ENCODE peak calls at places on chromosomes 4 and X, in four cellular contexts. H is astrocyte, Z is astrocyte of the spinal cord, R is heart left ventricle. C is an unnamed sample.

GRCh38 chrX:19554786-19555185 is 39.5 kb upstream of the MAP3K15 start:
- DNase-seq in H (peak; percentile 86), Z (peak; percentile 87), R (no peak), C (no peak)

GRCh38 chrX:46561931-46562721 is 11.4 kb upstream of the CHST7 start:
- DNase-seq in H (no peak), Z (no peak), R (peak; percentile 33), C (peak; percentile 78)

GRCh38 chrX:30310429-30311206 is 1.4 kb upstream of the NR0B1 start:
- DNase-seq in H (no peak), Z (no peak), R (no peak), C (no peak)

GRCh38 chrX:68761086-68761485 is 67.7 kb upstream of the EFNB1 start:
- DNase-seq in H (no peak), Z (no peak), R (no peak), C (no peak)

GRCh38 chr4:101958547-101958946 is 168.0 kb downstream of the BANK1 start:
- DNase-seq in H (no peak), Z (no peak), R (no peak), C (no peak)

GRCh38 chr4:140755811-140756291 is 334 bp downstream of the TBC1D9 start:
- DNase-seq in H (peak; percentile 48), Z (peak; percentile 59), R (peak; percentile 70), C (peak; percentile 63)

GRCh38 chrX:135977611-135978010 is 3.8 kb upstream of the MMGT1 start:
- DNase-seq in H (peak; percentile 37), Z (peak; percentile 12), R (no peak), C (no peak)

GRCh38 chrX:150372756-150373155 is 9.6 kb downstream of the MAMLD1 start:
- DNase-seq in H (no peak), Z (no peak), R (no peak), C (no peak)

GRCh38 chrX:16832301-16832700 is 37.9 kb downstream of the RBBP7 start:
- DNase-seq in H (peak; percentile 14), Z (no peak), R (no peak), C (no peak)

GRCh38 chr4:13415068-13415785 is 68.9 kb downstream of the RAB28 start:
- DNase-seq in H (no peak), Z (no peak), R (peak; percentile 45), C (peak; percentile 23)

GRCh38 chr4:13413719-13414437 is 70.3 kb downstream of the RAB28 start:
- DNase-seq in H (peak; percentile 25), Z (no peak), R (no peak), C (peak; percentile 44)

GRCh38 chr4:13409324-13409723 is 74.8 kb downstream of the RAB28 start:
- DNase-seq in H (no peak), Z (no peak), R (no peak), C (no peak)

DNA sequence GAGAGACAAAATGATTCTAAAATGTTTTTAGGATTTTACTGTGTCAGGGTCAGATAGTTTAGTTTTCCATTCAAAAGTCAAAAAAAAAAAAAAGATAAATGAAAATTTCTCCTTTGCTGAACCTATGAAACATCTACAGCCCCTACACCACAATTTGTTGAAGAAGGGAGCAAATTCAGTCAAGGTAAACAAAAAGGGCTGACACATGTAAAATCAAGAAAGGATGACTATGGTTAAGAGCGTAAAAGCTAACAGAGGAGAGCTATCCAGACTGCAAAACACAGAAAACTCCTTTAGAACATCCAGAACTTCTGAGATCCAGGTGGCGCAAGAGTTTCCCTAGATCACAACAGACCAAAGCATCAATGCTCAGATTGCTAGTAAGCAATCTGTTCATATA is 72.2 kb downstream of the RAB28 start:
- DNase-seq in H (no peak), Z (no peak), R (no peak), C (no peak)
- TF ChIP-seq CTCF in H (no peak), Z (no peak), R (no peak), C (no peak)

GRCh38 chr4:40721730-40722171 is 28.0 kb upstream of the NSUN7 start:
- DNase-seq in H (peak; percentile 67), Z (peak; percentile 69), R (no peak), C (no peak)

GRCh38 chr4:40720931-40721330 is 28.8 kb upstream of the NSUN7 start:
- DNase-seq in H (no peak), Z (no peak), R (no peak), C (no peak)

GRCh38 chr4:40720351-40720750 is 29.4 kb upstream of the NSUN7 start:
- DNase-seq in H (no peak), Z (no peak), R (no peak), C (no peak)

GRCh38 chr4:40718571-40718970 is 31.2 kb upstream of the NSUN7 start:
- DNase-seq in H (no peak), Z (no peak), R (no peak), C (no peak)

DNA sequence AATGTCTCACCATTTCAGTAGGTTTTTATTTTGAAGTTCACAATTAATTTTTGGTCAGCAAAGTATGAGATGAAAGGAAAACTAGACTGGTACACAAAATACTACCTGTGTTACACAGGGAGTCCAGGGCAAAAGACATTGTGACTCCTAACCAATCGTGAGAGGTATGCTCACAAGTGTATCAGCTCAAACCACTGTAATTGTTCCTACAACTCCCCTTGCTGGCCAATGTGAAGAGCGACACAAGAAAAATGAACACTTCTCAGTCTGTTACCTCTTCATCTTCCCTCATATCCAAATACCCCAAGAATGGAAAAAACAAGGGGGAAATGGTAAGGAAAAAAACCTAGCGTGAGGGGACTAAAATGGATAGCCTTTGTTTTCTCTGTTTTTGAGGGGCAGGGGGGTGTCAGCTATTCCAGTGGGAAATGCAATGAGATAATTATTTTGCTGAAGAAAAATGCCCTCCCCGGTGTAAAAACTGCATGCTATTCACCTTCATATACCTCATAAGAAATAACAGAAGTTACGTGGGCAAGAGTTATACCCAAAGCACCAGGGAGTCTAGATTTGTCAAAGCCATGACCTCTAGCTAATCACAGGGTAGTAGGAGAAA is 30.6 kb upstream of the NSUN7 start:
- DNase-seq in H (peak; percentile 47), Z (peak; percentile 56), R (no peak), C (peak; percentile 66)
- TF ChIP-seq CTCF in H (peak; percentile 38), Z (peak; percentile 67), R (peak; percentile 26), C (peak; percentile 86)

DNA sequence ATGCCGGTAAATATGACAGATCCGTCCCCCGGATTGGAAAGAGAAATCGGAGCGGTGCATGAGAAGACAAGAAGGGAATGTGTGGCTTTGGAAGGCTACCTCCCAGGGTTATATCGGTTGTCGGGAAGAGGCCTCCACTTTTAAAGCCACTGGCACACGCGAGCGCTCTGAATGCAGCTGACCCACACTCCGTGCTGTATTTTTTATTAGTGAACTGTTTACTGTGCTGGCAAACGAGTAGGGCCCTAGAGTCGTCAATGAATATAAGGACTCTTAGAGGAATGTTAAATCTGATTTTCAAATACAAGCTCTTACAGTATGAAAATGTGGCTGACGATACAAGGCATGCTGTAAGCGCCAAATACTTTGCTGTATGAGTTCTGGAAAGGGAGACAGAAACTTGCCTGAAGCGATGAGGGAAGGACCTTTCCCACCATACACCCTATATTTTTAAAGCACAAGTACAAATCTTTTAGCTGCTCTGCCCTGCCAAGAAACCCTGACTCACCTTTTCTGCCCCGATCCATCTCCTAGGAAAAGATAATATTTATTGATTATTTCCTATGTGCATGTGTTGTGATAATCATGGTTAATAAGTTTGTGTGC is 15.8 kb upstream of the RUFY3 start:
- DNase-seq in H (peak; percentile 58), Z (no peak), R (no peak), C (no peak)
- TF ChIP-seq CTCF in H (no peak), Z (no peak), R (no peak), C (no peak)

DNA sequence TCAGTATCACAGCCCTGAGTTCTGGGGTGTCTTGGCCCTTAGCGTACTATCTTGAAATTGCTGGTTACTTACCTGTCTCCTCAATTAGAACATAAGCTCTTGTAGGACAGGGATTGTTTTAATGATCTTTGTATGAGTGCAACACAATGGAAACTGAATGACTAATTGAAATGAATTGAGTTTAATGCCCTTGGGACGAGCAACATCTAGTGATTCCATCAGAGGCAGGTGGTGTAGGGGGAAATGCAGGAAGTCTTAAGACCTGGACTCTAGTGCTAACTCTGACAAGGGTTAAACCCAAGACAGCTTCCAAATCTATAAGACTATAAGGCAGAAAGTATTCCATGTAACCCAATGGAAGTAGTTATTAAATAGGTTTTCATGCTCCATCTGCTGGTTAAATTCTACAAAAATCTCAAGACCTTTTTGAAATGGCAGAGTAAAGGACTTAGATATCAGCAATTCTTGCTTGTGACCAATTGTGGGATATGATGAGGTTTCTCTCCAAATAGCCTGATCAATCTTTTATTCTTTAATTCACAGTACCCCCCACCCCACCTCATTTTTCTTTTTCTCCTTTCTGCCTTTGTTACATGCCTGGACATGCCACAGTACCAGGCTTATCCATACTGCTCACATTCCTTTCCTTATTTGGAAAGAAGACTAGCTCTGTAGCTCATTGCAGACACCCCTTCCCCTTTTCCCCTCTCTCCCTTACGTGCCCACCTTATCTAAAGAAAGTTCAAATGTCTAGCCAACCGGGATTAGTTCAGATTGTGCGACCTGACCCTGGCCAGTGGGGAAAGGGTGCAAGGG is 340.8 kb downstream of the PAPSS1 start:
- DNase-seq in H (peak; percentile 40), Z (peak; percentile 80), R (no peak), C (no peak)
- TF ChIP-seq CTCF in H (no peak), Z (peak; percentile 27), R (no peak), C (no peak)

GRCh38 chrX:50996930-50997329 is 86.4 kb downstream of the BMP15 start:
- DNase-seq in H (no peak), Z (no peak), R (no peak), C (no peak)
- TF ChIP-seq CTCF in H (no peak), Z (no peak), R (no peak), C (no peak)

DNA sequence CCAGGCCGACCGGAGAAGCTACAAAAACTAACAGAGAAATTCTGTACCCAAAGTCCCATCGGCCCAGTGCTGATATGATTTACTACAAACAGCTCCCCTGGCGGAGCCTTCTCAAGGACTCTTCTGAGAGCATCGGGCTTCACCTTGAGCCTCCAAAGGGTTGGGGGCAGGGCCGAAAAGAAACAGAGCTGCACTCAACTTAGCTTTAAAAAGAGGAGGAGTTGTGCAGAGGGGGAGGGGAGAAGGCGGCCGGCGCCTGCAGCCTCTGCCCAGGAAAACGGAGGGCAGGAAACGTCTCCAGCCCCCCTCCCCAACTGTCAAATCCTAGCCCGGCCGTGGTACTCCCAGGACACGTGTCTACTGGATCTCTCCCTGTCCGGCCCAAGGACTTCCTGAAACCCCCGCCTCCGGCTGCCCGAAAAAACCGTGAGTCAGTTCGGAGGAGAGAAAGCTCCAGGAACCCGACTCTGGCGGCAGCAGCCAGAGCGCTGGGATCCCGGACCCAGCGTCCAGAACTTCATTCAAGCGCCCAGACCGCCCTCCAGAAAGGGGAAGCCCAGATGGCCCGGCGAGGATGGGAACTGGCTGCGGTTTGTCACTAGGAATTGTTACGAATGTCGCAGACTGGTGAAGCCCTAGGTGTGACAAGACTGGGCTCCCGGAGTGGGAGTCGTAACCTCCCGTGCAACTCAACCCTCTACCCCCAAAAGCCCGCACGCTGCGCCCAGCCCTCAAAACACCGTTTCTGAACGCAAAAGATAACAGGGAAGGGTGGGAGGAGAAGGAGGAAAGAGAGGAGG is 1.0 kb downstream of the ADAMTS3 start:
- DNase-seq in H (peak; percentile 87), Z (peak; percentile 90), R (peak; percentile 57), C (peak; percentile 54)
- TF ChIP-seq CTCF in H (peak; percentile 54), Z (peak; percentile 56), R (peak; percentile 36), C (no peak)

DNA sequence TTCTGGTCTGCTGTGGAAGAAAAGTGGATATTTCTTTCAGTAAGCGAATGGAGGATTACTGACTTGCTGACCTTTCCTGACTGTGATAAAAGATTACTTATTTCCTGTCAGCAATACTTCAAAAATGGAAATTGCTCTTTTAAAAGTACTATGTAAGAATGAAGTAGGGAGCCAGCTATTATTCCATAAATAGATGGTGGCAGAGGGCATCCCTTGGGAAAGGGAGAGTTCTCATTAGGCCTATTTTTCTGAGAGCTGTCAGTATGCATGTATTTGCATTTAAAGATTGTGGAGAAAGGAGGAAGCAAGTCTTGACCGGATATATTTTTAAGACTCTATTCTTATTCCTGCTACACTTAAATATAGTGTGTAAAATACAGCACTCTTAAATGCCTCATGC is 37.2 kb downstream of the TMEM47 start:
- DNase-seq in H (no peak), Z (no peak), R (no peak), C (no peak)
- TF ChIP-seq CTCF in H (no peak), Z (no peak), R (no peak), C (no peak)

C was measured in GM13977.